ENCODE peak calls at places on chromosomes 16 and 17, in eight cellular contexts. H, O, V, L, P, D, E and Q are unnamed samples.

GRCh38 chr17:79936661-79937434 is 97.6 kb upstream of the CBX4 start:
- DNase-seq in H (no peak), O (no peak), V (no peak), L (no peak), P (no peak), D (no peak), E (no peak), Q (no peak)

GRCh38 chr16:67482260-67482924 is 955 bp downstream of the AGRP start:
- DNase-seq in H (no peak), O (no peak), V (no peak), L (no peak), P (no peak), D (no peak), E (peak), Q (no peak)

GRCh38 chr16:1941924-1942809 is 832 bp downstream of the MSRB1 start:
- DNase-seq in H (no peak), O (peak), V (no peak), L (no peak), P (no peak), D (no peak), E (peak), Q (no peak)

GRCh38 chr16:89552913-89553312 is 7.6 kb upstream of the RPL13 start:
- DNase-seq in H (no peak), O (no peak), V (no peak), L (no peak), P (no peak), D (no peak), E (no peak), Q (no peak)

GRCh38 chr16:69138608-69139007 is 6.2 kb downstream of the UTP4 start:
- DNase-seq in H (no peak), O (no peak), V (no peak), L (no peak), P (no peak), D (no peak), E (no peak), Q (no peak)

GRCh38 chr17:69325518-69326301 is 1.2 kb downstream of the ABCA5 start:
- DNase-seq in H (no peak), O (no peak), V (no peak), L (no peak), P (no peak), D (no peak), E (peak), Q (no peak)

GRCh38 chr16:57803413-57803990 is 1.2 kb upstream of the KIFC3 start:
- DNase-seq in H (peak), O (peak), V (no peak), L (no peak), P (no peak), D (no peak), E (no peak), Q (no peak)

GRCh38 chr17:19317359-19318095 is 45.0 kb downstream of the B9D1 start:
- DNase-seq in H (peak), O (peak), V (peak), L (no peak), P (peak), D (no peak), E (peak), Q (no peak)

GRCh38 chr17:81863123-81863675 is 2.9 kb upstream of the P4HB start:
- DNase-seq in H (no peak), O (peak), V (no peak), L (no peak), P (no peak), D (no peak), E (no peak), Q (no peak)

GRCh38 chr17:75077490-75078096 is 10.2 kb upstream of the SLC16A5 start:
- DNase-seq in H (peak), O (peak), V (no peak), L (peak), P (no peak), D (no peak), E (peak), Q (peak)

GRCh38 chr17:35616506-35616905 is 29.4 kb downstream of the AP2B1 start:
- DNase-seq in H (no peak), O (no peak), V (no peak), L (no peak), P (no peak), D (no peak), E (no peak), Q (no peak)

GRCh38 chr17:29617481-29618271 is 5.0 kb downstream of the CORO6 start:
- DNase-seq in H (peak), O (peak), V (no peak), L (peak), P (no peak), D (peak), E (peak), Q (peak)